ENCODE peak calls at places on chromosomes 11 and 22, in six cellular contexts. J, V, A, G, X and Q are unnamed samples.

GRCh38 chr11:48028909-48029685 is 48.7 kb downstream of the PTPRJ start:
- DNase-seq in X (peak; percentile 57), A (no peak), G (peak; percentile 31), V (no peak), J (no peak), Q (no peak)

GRCh38 chr11:6617315-6617781 is 1.9 kb downstream of the TPP1 start:
- DNase-seq in V (no peak), A (no peak), X (no peak), G (no peak), J (no peak), Q (no peak)

GRCh38 chr11:10394229-10395100 is 60.6 kb upstream of the AMPD3 start:
- DNase-seq in J (no peak), V (no peak), X (no peak), A (no peak), G (no peak), Q (no peak)

GRCh38 chr22:37077802-37078448 is 26.4 kb downstream of the KCTD17 start:
- DNase-seq in J (no peak), X (peak; percentile 85), A (peak; percentile 49), G (peak; percentile 79), V (peak; percentile 88), Q (peak; percentile 91)

GRCh38 chr11:46991391-46991790 is 54.8 kb downstream of the CSTPP1 start:
- DNase-seq in J (no peak), V (no peak), G (no peak), X (no peak), A (peak; percentile 68), Q (no peak)

GRCh38 chr22:47270463-47271135 is 508.1 kb downstream of the TBC1D22A start:
- DNase-seq in G (no peak), X (no peak), J (no peak), A (no peak), V (no peak), Q (no peak)

GRCh38 chr11:59582006-59582405 is 33.6 kb downstream of the OSBP start:
- DNase-seq in A (no peak), G (no peak), X (no peak), J (no peak), V (no peak), Q (no peak)

GRCh38 chr11:132590986-132591385 is 941.3 kb downstream of the OPCML start:
- DNase-seq in G (no peak), J (no peak), X (no peak), A (peak; percentile 16), V (no peak), Q (no peak)

GRCh38 chr22:26777402-26777801 is 120.0 kb downstream of the MIAT start:
- DNase-seq in V (no peak), J (no peak), X (no peak), A (no peak), G (no peak), Q (no peak)

GRCh38 chr11:117748771-117749540 is 48.1 kb downstream of the DSCAML1 start:
- DNase-seq in A (no peak), V (no peak), X (no peak), J (no peak), G (no peak), Q (no peak)

GRCh38 chr11:58024601-58025091 is 965 bp downstream of the OR9Q1 start:
- DNase-seq in V (no peak), J (peak; percentile 83), X (no peak), A (no peak), G (no peak), Q (no peak)

GRCh38 chr11:85875505-85875904 is 20.3 kb downstream of the CCDC83 start:
- DNase-seq in V (no peak), X (no peak), G (no peak), J (no peak), A (no peak), Q (no peak)

GRCh38 chr11:3849297-3849874 is 6.1 kb upstream of the STIM1 start:
- DNase-seq in G (peak; percentile 37), J (no peak), V (peak; percentile 46), A (peak; percentile 61), X (peak; percentile 69), Q (no peak)

GRCh38 chr11:1177020-1177770 is 19.4 kb downstream of the MUC5AC start:
- DNase-seq in A (no peak), V (no peak), J (peak; percentile 6), X (no peak), G (no peak), Q (no peak)

GRCh38 chr22:49042877-49043859 is 784.5 kb downstream of the BRD1 start:
- DNase-seq in A (no peak), X (no peak), V (no peak), G (no peak), J (no peak), Q (no peak)

GRCh38 chr11:24478718-24479117 is 18.1 kb upstream of the LUZP2 start:
- DNase-seq in G (no peak), V (no peak), A (no peak), J (no peak), X (no peak), Q (no peak)

GRCh38 chr11:85974126-85974525 is 94.8 kb downstream of the PICALM start:
- DNase-seq in X (no peak), V (no peak), G (no peak), A (no peak), J (no peak), Q (no peak)

GRCh38 chr11:41237386-41237785 is 222.1 kb downstream of the LRRC4C start:
- DNase-seq in G (no peak), X (no peak), V (no peak), A (peak; percentile 50), J (no peak), Q (no peak)

GRCh38 chr22:39300198-39300830 is 19.1 kb downstream of the RPL3 start:
- DNase-seq in J (peak; percentile 66), A (no peak), V (no peak), G (no peak), X (no peak), Q (no peak)

GRCh38 chr22:20212754-20213699 is 55.1 kb downstream of the RTN4R start:
- DNase-seq in V (no peak), J (no peak), G (no peak), X (no peak), A (peak; percentile 67), Q (no peak)

GRCh38 chr22:25120093-25120561 is 79.5 kb upstream of the CRYBB3 start:
- DNase-seq in A (peak; percentile 87), X (no peak), G (no peak), J (peak; percentile 64), V (no peak), Q (no peak)